ENCODE peak calls at places on chromosomes 4 and X, in ten cellular contexts. T is tibial artery, J is stomach, F is fibroblast of lung, C is spleen, N is cardiac muscle cell, R is ovary, G is nephron progenitor cell, V is endodermal cell, S is IMR-90. O is an unnamed sample.

GRCh38 chrX:121733514-121733913 is 686.1 kb downstream of the GLUD2 start:
- DNase-seq in T (no peak), J (no peak), F (no peak), C (no peak), N (no peak), R (no peak), G (no peak), V (no peak), S (no peak), O (no peak)

GRCh38 chr4:173009129-173009823 is 159.3 kb upstream of the GALNT7 start:
- DNase-seq in T (no peak), J (no peak), F (peak; percentile 66), C (no peak), N (no peak), R (no peak), G (no peak), V (no peak), S (peak; percentile 76), O (no peak)

GRCh38 chr4:42954925-42955669 is 62.6 kb downstream of the GRXCR1 start:
- DNase-seq in T (peak; percentile 20), J (peak; percentile 71), F (no peak), C (no peak), N (no peak), R (no peak), G (no peak), V (no peak), S (no peak), O (no peak)

GRCh38 chrX:104324871-104325585 is 70.3 kb upstream of the ESX1 start:
- DNase-seq in T (no peak), J (no peak), F (no peak), C (no peak), N (no peak), R (no peak), G (no peak), V (no peak), S (peak; percentile 42), O (no peak)

GRCh38 chr4:142687547-142688275 is 158.4 kb downstream of the INPP4B start:
- DNase-seq in T (no peak), J (no peak), F (no peak), C (no peak), N (no peak), R (no peak), G (no peak), V (no peak), S (no peak), O (no peak)

GRCh38 chrX:15816886-15817285 is 26.6 kb downstream of the ZRSR2 start:
- DNase-seq in T (no peak), J (no peak), F (peak; percentile 11), C (no peak), N (peak; percentile 74), R (no peak), G (no peak), V (peak; percentile 50), S (no peak), O (no peak)

GRCh38 chr4:110411599-110412011 is 64.3 kb upstream of the ENPEP start:
- DNase-seq in T (no peak), J (no peak), F (no peak), C (peak; percentile 33), N (no peak), R (no peak), G (peak; percentile 15), V (peak; percentile 93), S (no peak), O (no peak)

GRCh38 chrX:154749856-154750255 is 1.0 kb downstream of the GAB3 start:
- DNase-seq in T (no peak), J (no peak), F (no peak), C (no peak), N (no peak), R (no peak), G (no peak), V (no peak), S (no peak), O (no peak)

GRCh38 chrX:17798921-17799320 is 61.6 kb downstream of the SCML1 start:
- DNase-seq in T (no peak), J (no peak), F (no peak), C (no peak), N (no peak), R (no peak), G (no peak), V (no peak), S (no peak), O (no peak)

GRCh38 chrX:70769659-70770232 is 138.8 kb downstream of the TEX11 start:
- DNase-seq in T (no peak), J (no peak), F (peak; percentile 5), C (no peak), N (no peak), R (no peak), G (no peak), V (no peak), S (peak; percentile 5), O (no peak)

GRCh38 chrX:14030248-14030592 is 528 bp upstream of the GEMIN8 start:
- DNase-seq in T (no peak), J (no peak), F (peak; percentile 44), C (no peak), N (no peak), R (no peak), G (no peak), V (no peak), S (peak; percentile 64), O (no peak)

GRCh38 chr4:84938316-84938715 is 28.2 kb downstream of the WDFY3 start:
- DNase-seq in T (peak; percentile 23), J (no peak), F (peak; percentile 44), C (no peak), N (no peak), R (no peak), G (no peak), V (no peak), S (peak; percentile 68), O (no peak)

GRCh38 chr4:5708171-5708828 is at the start of gene EVC2:
- DNase-seq in T (peak; percentile 71), J (peak; percentile 60), F (peak; percentile 60), C (no peak), N (peak; percentile 54), R (peak; percentile 87), G (peak; percentile 80), V (peak; percentile 88), S (peak; percentile 46), O (peak; percentile 65)

GRCh38 chrX:138711399-138712347 is at the start of gene FGF13:
- DNase-seq in T (peak; percentile 20), J (peak; percentile 29), F (peak; percentile 1), C (peak; percentile 78), N (peak; percentile 90), R (peak; percentile 28), G (peak; percentile 66), V (peak; percentile 85), S (no peak), O (peak; percentile 55)
- TF ChIP-seq CTCF in T (peak; percentile 40), J (no peak), F (peak; percentile 13), C (no peak), N (peak; percentile 8), R (no peak), G (peak; percentile 14), V (peak; percentile 78), S (no peak), O (no peak)

GRCh38 chr4:112752510-112752909 is 115.6 kb downstream of the LARP7 start:
- DNase-seq in T (no peak), J (no peak), F (no peak), C (no peak), N (no peak), R (no peak), G (no peak), V (peak; percentile 39), S (no peak), O (no peak)

GRCh38 chr4:112752061-112752460 is 115.1 kb downstream of the LARP7 start:
- DNase-seq in T (no peak), J (no peak), F (no peak), C (no peak), N (no peak), R (no peak), G (no peak), V (peak; percentile 76), S (no peak), O (no peak)

GRCh38 chr4:112751447-112751846 is 114.5 kb downstream of the LARP7 start:
- DNase-seq in T (no peak), J (no peak), F (no peak), C (no peak), N (no peak), R (no peak), G (no peak), V (peak; percentile 86), S (no peak), O (no peak)

GRCh38 chr4:112748352-112748900 is 111.5 kb downstream of the LARP7 start:
- DNase-seq in T (no peak), J (no peak), F (no peak), C (no peak), N (no peak), R (no peak), G (no peak), V (peak; percentile 41), S (no peak), O (no peak)

GRCh38 chr4:112747035-112747434 is 110.1 kb downstream of the LARP7 start:
- DNase-seq in T (no peak), J (no peak), F (no peak), C (no peak), N (peak; percentile 46), R (no peak), G (no peak), V (peak; percentile 59), S (no peak), O (no peak)
- TF ChIP-seq CTCF in T (no peak), J (no peak), F (no peak), C (no peak), N (no peak), R (no peak), G (no peak), V (no peak), S (no peak), O (no peak)

DNA sequence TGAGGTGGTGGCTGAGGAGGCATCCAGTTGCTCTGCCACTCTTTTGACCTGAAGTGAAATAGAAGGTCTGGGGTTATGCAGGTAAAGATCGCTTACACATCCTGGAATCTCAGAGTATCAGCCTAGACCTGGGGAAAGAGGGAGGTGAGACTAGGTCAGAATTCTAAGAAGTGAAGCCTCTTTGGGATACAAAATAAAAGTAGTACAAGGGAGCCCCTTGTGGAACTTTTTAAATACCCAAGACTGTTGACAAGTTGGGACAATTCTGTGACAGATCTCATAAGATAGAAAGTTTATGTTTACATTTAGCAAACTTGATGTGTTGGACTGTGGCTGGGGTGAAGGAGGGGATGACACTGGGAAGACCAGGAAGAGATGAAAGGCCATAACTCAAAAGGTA is 263.2 kb downstream of the SPRY1 start:
- DNase-seq in T (no peak), J (no peak), F (peak; percentile 42), C (no peak), N (peak; percentile 8), R (no peak), G (no peak), V (no peak), S (no peak), O (no peak)
- TF ChIP-seq CTCF in T (peak; percentile 27), J (peak; percentile 7), F (peak; percentile 21), C (no peak), N (no peak), R (no peak), G (no peak), V (peak; percentile 74), S (peak; percentile 41), O (no peak)

DNA sequence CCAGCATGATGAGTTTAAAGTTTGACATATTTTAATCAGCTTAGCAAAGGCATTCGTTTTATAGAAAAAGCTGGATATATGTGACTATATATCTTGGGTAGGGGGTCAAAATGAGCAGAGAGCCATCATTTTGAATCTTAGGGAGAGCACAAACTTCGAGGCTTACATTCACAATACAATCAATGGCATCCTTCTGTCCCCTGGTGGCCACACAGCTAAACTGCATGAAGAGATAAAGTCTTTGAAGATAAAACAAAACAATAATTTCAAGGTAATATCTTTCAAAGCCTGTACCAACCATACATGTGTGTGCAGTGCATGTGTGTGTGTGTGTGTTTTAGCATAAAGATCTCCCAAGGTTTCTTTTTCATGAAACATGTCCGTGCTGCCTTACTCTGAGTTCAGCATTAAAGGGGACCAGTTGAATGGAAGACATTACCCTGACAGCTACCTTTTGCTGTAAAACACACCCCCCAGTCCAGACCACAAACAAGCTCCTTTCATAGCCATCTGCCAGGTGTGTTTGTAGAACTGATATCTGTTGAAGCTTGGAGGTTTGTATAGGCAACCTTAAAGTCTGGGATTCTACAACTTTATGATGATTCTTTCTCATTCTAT is 22.0 kb downstream of the DYNLT3 start:
- DNase-seq in T (peak; percentile 39), J (peak; percentile 57), F (peak; percentile 46), C (no peak), N (peak; percentile 62), R (peak; percentile 18), G (peak; percentile 37), V (peak; percentile 74), S (peak; percentile 38), O (peak; percentile 43)
- TF ChIP-seq CTCF in T (peak; percentile 80), J (peak; percentile 84), F (peak; percentile 75), C (peak; percentile 83), N (peak; percentile 77), R (peak; percentile 30), G (peak; percentile 78), V (peak; percentile 86), S (peak; percentile 80), O (peak; percentile 79)

O was measured in glutamatergic neuron.